ENCODE peak calls at places on chromosomes 16 and 17, in six cellular contexts. W is heart left ventricle, G is Kasumi-1, X is NCI-H146, F is GM13976, Q is caudate nucleus. I is an unnamed sample.

GRCh38 chr17:50292465-50292864 is 18.2 kb downstream of the TMEM92 start:
- DNase-seq in W (no peak), G (no peak), X (no peak), F (no peak), Q (no peak), I (no peak)

GRCh38 chr16:700684-701584 is 4.7 kb downstream of the FBXL16 start:
- DNase-seq in W (no peak), G (no peak), X (no peak), F (peak; percentile 70), Q (no peak), I (no peak)

GRCh38 chr17:2023692-2024571 is 1.2 kb downstream of the RTN4RL1 start:
- DNase-seq in W (no peak), G (peak; percentile 7), X (peak; percentile 90), F (no peak), Q (peak; percentile 38), I (peak; percentile 80)

GRCh38 chr17:28112199-28112995 is 69.9 kb downstream of the NLK start:
- DNase-seq in W (no peak), G (no peak), X (no peak), F (no peak), Q (no peak), I (no peak)

GRCh38 chr16:84841787-84842300 is 22.1 kb downstream of the CRISPLD2 start:
- DNase-seq in W (no peak), G (no peak), X (peak; percentile 90), F (no peak), Q (peak; percentile 35), I (no peak)

GRCh38 chr17:58970966-58971575 is 135.6 kb downstream of the TRIM37 start:
- DNase-seq in W (no peak), G (no peak), X (no peak), F (no peak), Q (no peak), I (no peak)

GRCh38 chr17:18124346-18125126 is 16.0 kb downstream of the MYO15A start:
- DNase-seq in W (no peak), G (no peak), X (no peak), F (no peak), Q (no peak), I (no peak)

GRCh38 chr17:38464251-38464722 is 36.0 kb downstream of the ARHGAP23 start:
- DNase-seq in W (peak; percentile 74), G (no peak), X (no peak), F (peak; percentile 21), Q (peak; percentile 69), I (no peak)

GRCh38 chr17:59641799-59642484 is 22.2 kb downstream of the CLTC start:
- DNase-seq in W (no peak), G (peak; percentile 96), X (no peak), F (peak; percentile 49), Q (no peak), I (no peak)

GRCh38 chr17:28897769-28898259 is 281 bp upstream of the FLOT2 start:
- DNase-seq in W (no peak), G (no peak), X (no peak), F (no peak), Q (no peak), I (no peak)

GRCh38 chr16:22898131-22898530 is 84.2 kb downstream of the HS3ST2 start:
- DNase-seq in W (no peak), G (no peak), X (no peak), F (no peak), Q (no peak), I (no peak)

GRCh38 chr17:28570716-28571254 is 539 bp downstream of the PIGS start:
- DNase-seq in W (peak; percentile 30), G (peak; percentile 25), X (peak; percentile 79), F (peak; percentile 65), Q (no peak), I (no peak)

I was measured in GDM1.